ENCODE peak calls at places on chromosomes 3 and 15, in four cellular contexts. E, G, M and S are unnamed samples.
A peak's percentile ranks its signal among the peaks of the same experiment; 100 is the strongest.

GRCh38 chr3:34212671-34213070 is 414.2 kb downstream of the PDCD6IP start:
- DNase-seq in E (no peak), G (no peak), M (no peak), S (no peak)

GRCh38 chr3:161914703-161915102 is 418.1 kb downstream of the OTOL1 start:
- DNase-seq in M (peak; percentile 78), E (peak; percentile 95), G (no peak), S (peak; percentile 45)

GRCh38 chr15:58752716-58753115 is 3.2 kb upstream of the ADAM10 start:
- DNase-seq in E (no peak), G (no peak), M (no peak), S (no peak)

GRCh38 chr15:72778796-72779195 is 4.8 kb downstream of the ADPGK start:
- DNase-seq in G (no peak), E (no peak), M (no peak), S (no peak)

GRCh38 chr3:159726231-159726964 is 262.2 kb upstream of the IL12A start:
- DNase-seq in M (no peak), G (no peak), E (no peak), S (no peak)

GRCh38 chr3:188874576-188874975 is 297.2 kb upstream of the TPRG1 start:
- DNase-seq in M (no peak), G (no peak), E (no peak), S (no peak)

GRCh38 chr3:55305714-55306485 is 181.2 kb downstream of the WNT5A start:
- DNase-seq in M (no peak), E (no peak), G (no peak), S (no peak)

GRCh38 chr15:77002954-77003912 is 8.3 kb downstream of the PSTPIP1 start:
- DNase-seq in E (peak; percentile 2), G (peak; percentile 83), M (no peak), S (no peak)

GRCh38 chr3:139585820-139586219 is 46.3 kb upstream of the RBP1 start:
- DNase-seq in E (no peak), M (no peak), G (no peak), S (no peak)

GRCh38 chr3:43246956-43247355 is 39.4 kb upstream of the SNRK start:
- DNase-seq in G (no peak), E (no peak), M (no peak), S (no peak)

GRCh38 chr3:55858302-55858701 is 371.2 kb upstream of the WNT5A start:
- DNase-seq in E (no peak), G (no peak), M (no peak), S (no peak)

GRCh38 chr3:126514161-126514560 is 3.4 kb downstream of the UROC1 start:
- DNase-seq in E (no peak), M (no peak), G (no peak), S (no peak)

GRCh38 chr3:187101184-187102072 is 37.9 kb downstream of the RPL39L start:
- DNase-seq in M (no peak), E (peak; percentile 67), G (peak; percentile 42), S (peak; percentile 34)

GRCh38 chr3:4680881-4681300 is 187.7 kb downstream of the ITPR1 start:
- DNase-seq in G (no peak), E (no peak), M (no peak), S (no peak)

GRCh38 chr15:71629147-71629760 is 181.1 kb upstream of the NR2E3 start:
- DNase-seq in M (no peak), E (no peak), G (no peak), S (no peak)

GRCh38 chr3:62712776-62713175 is 162.4 kb downstream of the CADPS start:
- DNase-seq in E (no peak), G (no peak), M (no peak), S (no peak)

GRCh38 chr3:196528639-196529233 is 13.6 kb upstream of the SMCO1 start:
- DNase-seq in M (no peak), E (peak; percentile 82), G (peak; percentile 73), S (peak; percentile 56)

GRCh38 chr3:196523841-196524240 is 8.7 kb upstream of the SMCO1 start:
- DNase-seq in G (no peak), E (no peak), M (no peak), S (no peak)

GRCh38 chr3:196525141-196525540 is 10.0 kb upstream of the SMCO1 start:
- DNase-seq in G (no peak), E (no peak), M (no peak), S (no peak)

GRCh38 chr3:196519738-196520122 is 4.6 kb upstream of the SMCO1 start:
- DNase-seq in G (no peak), E (peak; percentile 32), M (peak; percentile 11), S (no peak)

GRCh38 chr3:196524527-196524926 is 9.4 kb upstream of the SMCO1 start:
- DNase-seq in M (peak; percentile 15), E (no peak), G (no peak), S (no peak)
- TF ChIP-seq CTCF in M (peak; percentile 29), E (peak; percentile 33), G (no peak), S (no peak)

DNA sequence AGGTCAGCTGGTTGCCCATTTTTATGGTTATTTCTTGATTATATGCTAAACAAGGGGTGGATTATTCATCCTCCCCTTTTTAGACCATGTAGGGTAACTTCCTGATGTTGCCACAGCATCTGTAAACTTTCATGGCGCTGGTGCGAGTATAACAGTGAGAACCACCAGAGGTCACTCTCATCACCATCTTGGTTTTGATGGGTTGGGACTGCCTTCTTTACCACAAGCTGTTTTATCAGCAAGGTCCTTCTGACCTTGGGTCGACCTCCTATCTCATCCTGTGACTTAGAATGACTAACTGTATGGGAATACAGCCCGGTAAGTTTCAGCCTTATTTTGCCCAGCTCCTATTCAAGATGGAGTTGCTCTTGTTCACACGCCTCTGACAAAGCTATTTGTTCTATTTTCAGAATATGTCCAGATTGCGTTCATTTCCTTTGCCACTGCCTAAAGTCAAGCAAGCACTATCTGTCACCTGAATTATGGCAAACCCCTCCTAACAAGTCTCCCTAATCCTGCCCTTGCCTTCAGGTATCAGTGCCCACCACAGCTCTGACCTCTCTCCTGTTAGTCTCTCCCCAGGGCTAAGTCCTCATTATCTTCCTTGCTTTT is 308.5 kb downstream of the ROBO2 start:
- DNase-seq in E (peak; percentile 47), M (peak; percentile 22), G (no peak), S (no peak)
- TF ChIP-seq CTCF in E (peak; percentile 77), M (peak; percentile 55), G (no peak), S (no peak)

DNA sequence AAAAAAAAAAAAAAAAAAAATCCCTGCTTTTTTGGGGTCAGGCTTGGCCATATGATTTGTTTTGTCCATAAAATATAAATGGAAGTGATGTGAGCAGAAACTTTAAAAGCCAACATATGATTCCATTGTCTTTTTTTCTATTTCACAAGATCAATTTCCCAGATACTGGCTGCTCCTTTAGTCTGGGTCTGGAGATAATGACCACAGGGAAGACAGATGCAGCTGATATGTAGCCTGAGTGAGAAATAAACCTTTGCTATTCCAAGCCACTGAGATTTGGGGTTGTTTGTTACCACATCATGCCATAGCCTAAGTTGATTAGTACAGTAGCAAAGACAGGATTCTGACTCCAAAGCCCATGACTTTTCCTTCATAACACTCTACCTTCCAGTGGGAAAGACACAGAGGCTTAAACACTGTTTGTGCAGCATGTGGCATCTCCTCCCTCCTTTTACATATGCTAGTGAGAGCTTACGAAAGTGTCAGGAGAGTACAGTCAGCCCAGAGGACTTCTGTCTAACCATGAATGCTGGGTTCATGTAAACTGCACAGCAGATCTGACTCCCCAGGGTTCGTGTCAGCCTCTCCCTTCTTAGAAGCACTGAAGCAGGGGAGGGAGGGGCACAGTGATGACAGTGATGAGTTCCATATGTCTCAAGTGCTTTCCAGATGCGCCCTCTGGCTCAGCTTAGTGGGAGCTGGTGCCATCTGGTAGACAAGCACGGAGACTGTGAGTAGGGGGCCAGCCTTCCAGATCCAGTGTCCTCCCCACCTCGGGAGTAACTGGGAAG is 36.7 kb upstream of the SLC7A14 start:
- DNase-seq in G (no peak), E (peak; percentile 95), M (peak; percentile 80), S (no peak)
- TF ChIP-seq CTCF in G (no peak), E (peak; percentile 21), M (peak; percentile 13), S (no peak)

GRCh38 chr15:81776961-81777360 is 268.9 kb downstream of the MEX3B start:
- DNase-seq in M (no peak), G (no peak), E (no peak), S (no peak)
- TF ChIP-seq CTCF in M (no peak), G (no peak), E (no peak), S (no peak)

GRCh38 chr3:150703756-150704344 is at the start of gene ERICH6:
- DNase-seq in E (peak; percentile 94), M (peak; percentile 80), G (peak; percentile 92), S (peak; percentile 87)
- TF ChIP-seq CTCF in E (no peak), M (no peak), G (no peak), S (no peak)

DNA sequence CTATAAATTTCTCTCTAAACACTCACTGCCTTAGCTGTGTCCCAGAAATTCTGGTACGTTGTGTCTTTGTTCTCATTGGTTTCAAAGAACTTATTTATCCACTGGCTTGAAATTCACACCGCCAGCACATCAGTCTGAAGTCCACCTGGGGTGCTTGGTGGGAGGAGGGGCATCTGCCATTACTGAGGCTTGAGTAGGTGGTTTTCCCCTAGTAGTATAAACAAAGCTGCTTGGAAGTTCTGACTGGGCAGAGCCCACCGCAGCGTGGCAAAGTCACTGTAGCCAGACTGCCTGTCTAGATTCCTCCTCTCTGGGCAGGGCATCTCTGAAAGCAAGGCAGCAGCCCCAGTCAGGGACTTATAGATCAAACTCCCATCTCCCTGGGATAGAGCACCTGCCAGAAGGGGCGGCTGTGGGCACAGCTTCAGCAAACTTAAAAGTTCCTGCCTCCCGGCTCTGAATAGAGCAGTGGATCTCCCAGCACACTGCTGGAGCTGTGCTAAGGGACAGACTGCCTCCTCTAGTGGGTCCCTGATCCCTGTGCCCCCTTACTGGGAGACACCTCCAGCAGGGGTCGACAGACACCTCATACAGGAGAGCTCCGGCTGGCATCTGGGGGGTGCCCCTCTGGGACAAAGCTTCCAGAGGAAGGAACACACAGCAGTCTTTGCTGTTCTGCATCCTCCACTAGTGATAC is 114.1 kb downstream of the SUCLG2 start:
- DNase-seq in M (no peak), E (no peak), G (no peak), S (no peak)
- TF ChIP-seq CTCF in M (peak; percentile 16), E (no peak), G (no peak), S (no peak)